ENCODE peak calls at places on chromosomes 7 and 10, in five cellular contexts. C is uterus, I is breast epithelium, N is A549, G is tibial artery. O is an unnamed sample.

GRCh38 chr10:43901744-43902504 is 253.2 kb upstream of the ZNF32 start:
- DNase-seq in N (no peak), G (no peak), C (no peak), I (no peak), O (no peak)

GRCh38 chr10:109664554-109664953 is 258.8 kb downstream of the XPNPEP1 start:
- DNase-seq in G (no peak), C (no peak), I (no peak), N (no peak), O (no peak)

GRCh38 chr10:17453377-17454091 is 861 bp downstream of the ST8SIA6 start:
- DNase-seq in I (peak; percentile 64), G (peak; percentile 31), C (peak; percentile 15), N (peak; percentile 46), O (no peak)

GRCh38 chr10:61688551-61689308 is 26.0 kb downstream of the CABCOCO1 start:
- DNase-seq in G (no peak), C (no peak), I (no peak), N (no peak), O (no peak)

GRCh38 chr10:24966962-24967361 is 14.6 kb upstream of the PRTFDC1 start:
- DNase-seq in G (no peak), C (no peak), N (no peak), I (no peak), O (no peak)

GRCh38 chr10:82221750-82222149 is 346.8 kb downstream of the NRG3 start:
- DNase-seq in I (no peak), C (no peak), N (no peak), G (no peak), O (no peak)

GRCh38 chr7:76294344-76295024 is 8.0 kb upstream of the HSPB1 start:
- DNase-seq in G (peak; percentile 98), N (peak; percentile 96), C (peak; percentile 99), I (peak; percentile 96), O (peak; percentile 96)

GRCh38 chr7:65938336-65938895 is 43.6 kb downstream of the GUSB start:
- DNase-seq in G (no peak), C (no peak), N (no peak), I (no peak), O (no peak)

GRCh38 chr7:131664570-131664969 is 108.1 kb upstream of the PODXL start:
- DNase-seq in C (no peak), N (no peak), G (no peak), I (no peak), O (no peak)

GRCh38 chr10:24251547-24251946 is 42.6 kb downstream of the KIAA1217 start:
- DNase-seq in C (no peak), N (no peak), I (no peak), G (no peak), O (no peak)

GRCh38 chr10:75410135-75410787 is 8.7 kb upstream of the ZNF503 start:
- DNase-seq in G (no peak), I (no peak), C (peak; percentile 32), N (no peak), O (no peak)

GRCh38 chr7:99762680-99763327 is 21.2 kb downstream of the CYP3A4 start:
- DNase-seq in I (no peak), N (no peak), G (peak; percentile 24), C (no peak), O (no peak)

GRCh38 chr10:79129361-79129997 is 60.7 kb downstream of the ZMIZ1 start:
- DNase-seq in I (no peak), N (no peak), G (no peak), C (peak; percentile 55), O (no peak)

GRCh38 chr7:39624935-39625694 is 1.7 kb downstream of the RALA start:
- DNase-seq in I (no peak), G (no peak), C (no peak), N (no peak), O (no peak)

GRCh38 chr7:155896531-155897263 is 84.4 kb upstream of the SHH start:
- DNase-seq in G (no peak), C (no peak), N (peak; percentile 46), I (no peak), O (no peak)

GRCh38 chr10:58385784-58386112 is 538 bp downstream of the TFAM start:
- DNase-seq in N (peak; percentile 42), C (peak; percentile 16), I (no peak), G (peak; percentile 23), O (no peak)

GRCh38 chr7:130486114-130486962 is 5.5 kb upstream of the MEST start:
- DNase-seq in C (no peak), I (peak; percentile 64), N (peak; percentile 95), G (no peak), O (no peak)

GRCh38 chr10:71193516-71193915 is 18.9 kb upstream of the UNC5B start:
- DNase-seq in N (no peak), I (no peak), C (no peak), G (no peak), O (no peak)

GRCh38 chr7:135100856-135101255 is 47.0 kb upstream of the TMEM140 start:
- DNase-seq in N (no peak), C (no peak), I (no peak), G (no peak), O (no peak)

GRCh38 chr7:139728203-139728602 is 49.6 kb downstream of the HIPK2 start:
- DNase-seq in N (no peak), G (no peak), I (no peak), C (no peak), O (no peak)

GRCh38 chr7:1368150-1368681 is 91.1 kb downstream of the MICALL2 start:
- DNase-seq in C (no peak), N (no peak), G (no peak), I (no peak), O (no peak)

GRCh38 chr10:73965890-73966768 is 31.8 kb upstream of the VCL start:
- DNase-seq in N (peak; percentile 97), G (peak; percentile 86), C (peak; percentile 83), I (peak; percentile 69), O (no peak)

GRCh38 chr10:73968101-73968515 is 29.8 kb upstream of the VCL start:
- DNase-seq in I (no peak), N (peak; percentile 29), C (no peak), G (no peak), O (no peak)

GRCh38 chr10:73964743-73965142 is 33.2 kb upstream of the VCL start:
- DNase-seq in C (no peak), N (no peak), G (no peak), I (no peak), O (no peak)

GRCh38 chr10:73967544-73967943 is 30.4 kb upstream of the VCL start:
- DNase-seq in I (no peak), N (no peak), G (no peak), C (no peak), O (no peak)

DNA sequence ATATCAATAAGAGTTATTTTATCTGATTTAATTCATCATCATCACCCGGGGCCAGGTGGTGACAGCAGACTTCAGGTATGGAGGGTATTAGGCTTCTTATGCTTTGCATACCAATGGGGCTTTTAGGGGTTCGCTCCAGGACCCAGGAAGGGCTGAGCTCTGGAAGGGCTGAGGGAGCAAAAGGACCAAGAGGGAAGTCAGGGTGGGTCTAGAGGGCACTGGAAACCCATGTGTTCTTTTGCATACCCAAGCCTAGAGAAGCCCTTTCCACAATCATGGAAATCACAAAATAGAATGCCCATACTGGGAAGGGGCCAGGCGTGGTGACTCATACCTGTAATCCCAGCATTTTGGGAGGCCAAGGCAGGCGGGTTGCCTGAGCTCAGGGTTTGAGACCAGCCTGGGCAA is 30.9 kb upstream of the VCL start:
- DNase-seq in I (no peak), C (no peak), N (no peak), G (no peak), O (no peak)
- H3K27ac ChIP-seq in I (peak overlapping the region; percentile 90), C (peak overlapping the region; percentile 93), N (peak overlapping the region; percentile 94), G (peak overlapping the region; percentile 81), O (no peak overlapping the region)

GRCh38 chr7:115933463-115933862 is 97.1 kb downstream of the TFEC start:
- DNase-seq in G (no peak), C (no peak), I (no peak), N (no peak), O (no peak)
- H3K27ac ChIP-seq in G (no peak overlapping the region), C (no peak overlapping the region), I (no peak overlapping the region), N (no peak overlapping the region), O (no peak overlapping the region)

GRCh38 chr10:11861811-11862210 is 38.7 kb downstream of the PROSER2 start:
- DNase-seq in I (no peak), G (no peak), N (no peak), C (no peak), O (no peak)
- H3K27ac ChIP-seq in I (no peak overlapping the region), G (no peak overlapping the region), N (no peak overlapping the region), C (no peak overlapping the region), O (no peak overlapping the region)

GRCh38 chr10:20013991-20014750 is 197.9 kb downstream of the PLXDC2 start:
- DNase-seq in C (no peak), G (no peak), I (no peak), N (no peak), O (no peak)
- H3K27ac ChIP-seq in C (no peak overlapping the region), G (no peak overlapping the region), I (no peak overlapping the region), N (no peak overlapping the region), O (no peak overlapping the region)

GRCh38 chr7:25849361-25850184 is 302.4 kb upstream of the NFE2L3 start:
- DNase-seq in N (peak; percentile 62), G (peak; percentile 85), C (peak; percentile 69), I (no peak), O (no peak)

GRCh38 chr7:25844109-25844915 is 307.7 kb upstream of the NFE2L3 start:
- DNase-seq in G (no peak), C (no peak), N (no peak), I (no peak), O (no peak)

GRCh38 chr7:25845341-25845923 is 306.6 kb upstream of the NFE2L3 start:
- DNase-seq in C (no peak), N (no peak), I (no peak), G (no peak), O (no peak)

GRCh38 chr7:25846722-25847121 is 305.3 kb upstream of the NFE2L3 start:
- DNase-seq in C (peak; percentile 89), I (no peak), N (no peak), G (peak; percentile 93), O (no peak)

GRCh38 chr7:25847331-25848070 is 304.5 kb upstream of the NFE2L3 start:
- DNase-seq in N (peak; percentile 33), C (no peak), I (no peak), G (no peak), O (no peak)
- H3K27ac ChIP-seq in N (peak overlapping the region; percentile 60), C (peak overlapping the region; percentile 97), I (peak overlapping the region; percentile 3), G (peak overlapping the region; percentile 83), O (no peak overlapping the region)

GRCh38 chr7:21617513-21617912 is 74.7 kb downstream of the DNAH11 start:
- DNase-seq in I (no peak), N (no peak), C (no peak), G (no peak), O (no peak)
- H3K27ac ChIP-seq in I (no peak overlapping the region), N (peak overlapping the region; percentile 89), C (no peak overlapping the region), G (no peak overlapping the region), O (no peak overlapping the region)

O was measured in substantia nigra.